ENCODE peak calls at places on chromosomes 2 and 18, in six cellular contexts. P, I, B, Z, O and L are unnamed samples.

GRCh38 chr18:31219395-31219794 is 56.7 kb upstream of the DSC1 start:
- DNase-seq in Z (no peak), P (no peak), B (no peak), O (no peak), I (no peak), L (peak; percentile 35)

GRCh38 chr2:169406891-169407290 is 44.6 kb upstream of the LRP2 start:
- DNase-seq in O (no peak), P (no peak), B (no peak), Z (no peak), I (no peak), L (no peak)

GRCh38 chr2:17166506-17166905 is 351.7 kb downstream of the RAD51AP2 start:
- DNase-seq in B (no peak), O (no peak), I (peak; percentile 60), P (peak; percentile 68), Z (no peak), L (no peak)

GRCh38 chr18:48798334-48799197 is 152.2 kb downstream of the SMAD7 start:
- DNase-seq in O (no peak), I (no peak), B (no peak), Z (no peak), P (no peak), L (no peak)

GRCh38 chr18:26103579-26103978 is 13.2 kb upstream of the SS18 start:
- DNase-seq in B (no peak), Z (no peak), P (no peak), O (peak; percentile 34), I (no peak), L (peak; percentile 60)

GRCh38 chr2:237744613-237745249 is 53.8 kb upstream of the RBM44 start:
- DNase-seq in I (no peak), B (peak; percentile 66), Z (peak; percentile 75), P (no peak), O (peak; percentile 77), L (peak; percentile 66)

GRCh38 chr2:30250421-30250820 is 19.1 kb downstream of the LBH start:
- DNase-seq in O (no peak), I (no peak), Z (no peak), P (no peak), B (no peak), L (no peak)

GRCh38 chr18:44955825-44956224 is 275.1 kb downstream of the SETBP1 start:
- DNase-seq in I (no peak), Z (no peak), O (no peak), B (no peak), P (no peak), L (no peak)

GRCh38 chr18:56202567-56203136 is 435.7 kb downstream of the TXNL1 start:
- DNase-seq in P (peak; percentile 59), B (peak; percentile 53), Z (no peak), I (peak; percentile 51), O (no peak), L (no peak)

GRCh38 chr2:45570671-45571334 is 40.3 kb downstream of the SRBD1 start:
- DNase-seq in O (no peak), I (no peak), Z (no peak), P (peak; percentile 20), B (peak; percentile 32), L (no peak)

GRCh38 chr2:179446475-179447141 is 182.0 kb upstream of the SESTD1 start:
- DNase-seq in B (no peak), P (peak; percentile 12), Z (no peak), I (no peak), O (no peak), L (no peak)

GRCh38 chr2:104872866-104873688 is 19.2 kb downstream of the POU3F3 start:
- DNase-seq in P (peak; percentile 76), I (peak; percentile 71), O (peak; percentile 55), B (peak; percentile 58), Z (no peak), L (peak; percentile 73)

GRCh38 chr2:8004250-8004681 is 677.6 kb upstream of the ID2 start:
- DNase-seq in I (peak; percentile 69), P (peak; percentile 70), O (no peak), B (peak; percentile 98), Z (no peak), L (peak; percentile 24)

GRCh38 chr18:74665346-74665745 is 67.7 kb downstream of the ZNF407 start:
- DNase-seq in B (no peak), I (no peak), O (no peak), Z (no peak), P (no peak), L (no peak)

GRCh38 chr2:213958086-213958485 is 452.8 kb upstream of the VWC2L start:
- DNase-seq in Z (no peak), O (no peak), P (no peak), B (no peak), I (no peak), L (no peak)

GRCh38 chr18:12371590-12371989 is 5.4 kb downstream of the AFG3L2 start:
- DNase-seq in I (no peak), B (no peak), O (no peak), P (no peak), Z (no peak), L (no peak)

GRCh38 chr2:10964076-10964812 is 52.5 kb downstream of the KCNF1 start:
- DNase-seq in P (no peak), O (no peak), B (no peak), Z (no peak), I (no peak), L (no peak)

GRCh38 chr2:74525717-74526648 is at the start of gene DQX1:
- DNase-seq in O (no peak), B (no peak), P (no peak), Z (no peak), I (no peak), L (peak; percentile 75)

GRCh38 chr2:176997074-176997791 is 215.4 kb upstream of the HNRNPA3 start:
- DNase-seq in B (peak; percentile 95), P (peak; percentile 91), O (no peak), I (peak; percentile 91), Z (no peak), L (peak; percentile 61)

GRCh38 chr2:173353556-173353955 is 1.1 kb upstream of the CDCA7 start:
- DNase-seq in B (no peak), O (no peak), I (no peak), Z (no peak), P (no peak), L (no peak)

GRCh38 chr2:9384521-9384920 is 38.8 kb downstream of the ITGB1BP1 start:
- DNase-seq in P (no peak), O (no peak), Z (no peak), I (no peak), B (no peak), L (no peak)

GRCh38 chr2:69955029-69955428 is 6.4 kb downstream of the ASPRV1 start:
- DNase-seq in O (no peak), Z (no peak), P (no peak), I (no peak), B (no peak), L (no peak)

GRCh38 chr2:138009622-138010021 is 45.3 kb downstream of the HNMT start:
- DNase-seq in B (no peak), P (no peak), I (no peak), Z (no peak), O (no peak), L (no peak)

GRCh38 chr18:61833978-61834377 is 58.8 kb downstream of the RNF152 start:
- DNase-seq in Z (no peak), I (peak; percentile 33), B (peak; percentile 23), O (no peak), P (peak; percentile 41), L (no peak)

GRCh38 chr2:10338242-10339188 is 35.8 kb downstream of the HPCAL1 start:
- DNase-seq in O (no peak), P (no peak), I (no peak), B (no peak), Z (no peak), L (no peak)

GRCh38 chr18:8366656-8367055 is 242.6 kb upstream of the RAB12 start:
- DNase-seq in Z (no peak), I (no peak), P (no peak), B (no peak), O (peak; percentile 26), L (no peak)

GRCh38 chr2:198220727-198221337 is 416.4 kb downstream of the PLCL1 start:
- DNase-seq in P (no peak), I (no peak), B (no peak), Z (no peak), O (no peak), L (no peak)

DNA sequence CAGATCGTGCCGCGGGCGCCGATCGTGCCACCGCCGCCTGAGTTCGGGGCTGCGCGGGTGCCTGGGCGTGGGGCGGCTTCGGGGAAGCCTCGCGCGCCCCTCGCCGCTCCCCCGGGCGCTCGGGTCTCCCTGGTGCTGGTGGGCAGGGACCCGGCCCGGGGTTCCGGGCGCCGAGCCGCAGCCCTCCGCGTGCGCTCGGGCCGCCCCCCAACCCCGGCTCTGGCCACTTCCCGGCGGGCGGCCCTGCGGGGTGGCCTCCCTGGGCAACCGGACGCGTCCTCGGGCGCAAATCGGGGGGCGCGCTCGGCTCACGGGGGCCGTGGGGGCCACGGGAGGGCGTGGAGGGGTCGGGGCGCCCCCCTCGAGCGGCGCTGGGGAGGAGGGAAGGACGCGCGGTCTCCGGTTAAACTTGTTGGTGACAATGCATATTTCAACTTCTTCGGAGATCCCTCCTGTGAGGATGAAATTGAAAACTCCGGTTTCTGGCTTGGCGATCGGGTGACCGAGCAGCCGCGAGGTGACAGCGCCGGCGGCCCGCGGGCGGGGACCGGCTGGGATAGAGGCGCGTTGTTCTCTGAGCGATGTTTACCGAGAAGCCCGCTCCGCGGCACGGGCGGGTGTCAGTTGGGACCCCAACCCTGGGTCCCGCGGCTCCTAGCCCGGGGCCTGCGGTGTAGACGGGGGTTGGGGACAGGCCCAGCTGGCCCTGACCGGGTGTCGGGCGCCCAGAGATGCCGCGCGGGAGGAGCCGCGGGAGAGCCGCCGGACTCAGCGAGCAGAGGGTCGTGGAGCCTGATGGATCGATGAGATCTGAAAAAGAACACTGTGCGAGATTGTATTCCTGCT is 676 bp downstream of the SH3BP4 start:
- DNase-seq in P (no peak), O (peak; percentile 54), Z (no peak), B (no peak), I (no peak), L (no peak)
- H3K4me3 ChIP-seq in P (peak overlapping the region; percentile 94), O (peak overlapping the region; percentile 81), Z (peak overlapping the region; percentile 78), B (peak overlapping the region; percentile 84), I (peak overlapping the region; percentile 96), L (no peak overlapping the region)

GRCh38 chr2:127153691-127154158 is 46.8 kb upstream of the BIN1 start:
- DNase-seq in O (no peak), P (peak; percentile 96), Z (peak; percentile 68), B (peak; percentile 88), I (peak; percentile 94), L (no peak)
- TF ChIP-seq CTCF in O (no peak), P (no peak), Z (no peak), B (no peak), I (no peak), L (no peak)

GRCh38 chr2:64262068-64262467 is 117.8 kb upstream of the PELI1 start:
- DNase-seq in Z (no peak), P (no peak), B (no peak), O (no peak), I (no peak), L (no peak)

GRCh38 chr2:64260817-64261216 is 116.6 kb upstream of the PELI1 start:
- DNase-seq in I (no peak), Z (peak; percentile 31), B (no peak), P (no peak), O (no peak), L (peak; percentile 88)

GRCh38 chr2:64260093-64260808 is 116.0 kb upstream of the PELI1 start:
- DNase-seq in O (no peak), P (no peak), I (no peak), B (no peak), Z (no peak), L (no peak)

GRCh38 chr2:64262816-64263215 is 118.6 kb upstream of the PELI1 start:
- DNase-seq in Z (no peak), B (no peak), I (no peak), P (no peak), O (no peak), L (no peak)

GRCh38 chr2:64259301-64259700 is 115.1 kb upstream of the PELI1 start:
- DNase-seq in Z (peak; percentile 24), I (no peak), P (no peak), B (peak; percentile 49), O (peak; percentile 81), L (no peak)
- H3K4me3 ChIP-seq in Z (no peak overlapping the region), I (no peak overlapping the region), P (no peak overlapping the region), B (no peak overlapping the region), O (no peak overlapping the region), L (no peak overlapping the region)

GRCh38 chr2:202109737-202110184 is 36.7 kb downstream of the KIAA2012 start:
- DNase-seq in O (peak; percentile 37), P (peak; percentile 72), Z (peak; percentile 56), B (peak; percentile 75), I (peak; percentile 70), L (no peak)
- TF ChIP-seq CTCF in O (peak; percentile 5), P (no peak), Z (no peak), B (no peak), I (no peak), L (no peak)